ENCODE peak calls at places on chromosomes 13 and 19, in eight cellular contexts. B, F, H, G, Z, S, N and X are unnamed samples.

GRCh38 chr19:49212302-49212701 is 54.7 kb downstream of the TRPM4 start:
- DNase-seq in B (peak), Z (peak), S (no peak), H (no peak), N (no peak), F (no peak), G (no peak), X (peak)

GRCh38 chr19:14632286-14632685 is 42.4 kb downstream of the ADGRE3 start:
- DNase-seq in B (peak), G (no peak), H (peak), F (peak), Z (peak), N (peak), S (no peak), X (peak)

GRCh38 chr19:53103903-53104203 is 631 bp upstream of the ZNF160 start:
- DNase-seq in H (no peak), S (no peak), G (no peak), N (no peak), Z (no peak), F (peak), B (no peak), X (no peak)

GRCh38 chr19:36488816-36489138 is 584 bp downstream of the ZNF566 start:
- DNase-seq in S (no peak), B (no peak), Z (peak), N (no peak), G (no peak), H (no peak), F (no peak), X (peak)

GRCh38 chr13:57739089-57739488 is 107.5 kb downstream of the PCDH17 start:
- DNase-seq in B (no peak), G (no peak), F (no peak), Z (peak), N (no peak), S (no peak), H (no peak), X (no peak)

GRCh38 chr13:49615844-49616687 is 12.2 kb upstream of the ARL11 start:
- DNase-seq in Z (no peak), H (no peak), N (no peak), F (no peak), S (no peak), G (no peak), B (no peak), X (no peak)

GRCh38 chr13:30889196-30889690 is 16.8 kb upstream of the MEDAG start:
- DNase-seq in S (no peak), N (no peak), F (no peak), Z (no peak), G (no peak), B (no peak), H (no peak), X (no peak)

GRCh38 chr13:50400035-50400726 is 384.9 kb downstream of the KCNRG start:
- DNase-seq in F (no peak), B (no peak), N (no peak), H (no peak), S (no peak), G (no peak), Z (no peak), X (peak)

GRCh38 chr13:24627090-24627714 is 53.0 kb upstream of the ATP12A start:
- DNase-seq in N (peak), Z (no peak), G (no peak), F (no peak), B (no peak), H (no peak), S (no peak), X (no peak)

GRCh38 chr19:13037161-13037560 is 41.9 kb downstream of the NFIX start:
- DNase-seq in Z (peak), G (no peak), F (peak), S (no peak), B (peak), H (no peak), N (no peak), X (no peak)

GRCh38 chr13:47184311-47184710 is 287.5 kb upstream of the HTR2A start:
- DNase-seq in N (no peak), B (no peak), H (no peak), G (no peak), S (no peak), F (no peak), Z (no peak), X (no peak)

GRCh38 chr13:114229486-114229885 is 5.2 kb upstream of the CDC16 start:
- DNase-seq in H (no peak), Z (no peak), G (no peak), N (no peak), S (peak), B (no peak), F (no peak), X (no peak)

GRCh38 chr19:29211562-29212416 is 1.2 kb downstream of the UQCRFS1 start:
- DNase-seq in H (peak), S (no peak), G (no peak), F (no peak), Z (peak), N (peak), B (no peak), X (no peak)

GRCh38 chr13:27172495-27172842 is 858 bp upstream of the USP12 start:
- DNase-seq in G (no peak), Z (no peak), H (peak), S (no peak), B (no peak), N (peak), F (peak), X (no peak)

GRCh38 chr13:53343345-53343744 is 314.7 kb downstream of the OLFM4 start:
- DNase-seq in B (no peak), S (no peak), F (no peak), G (no peak), N (no peak), Z (no peak), H (no peak), X (no peak)

GRCh38 chr13:24033527-24034302 is 126.8 kb upstream of the SPATA13 start:
- DNase-seq in Z (peak), B (no peak), S (peak), H (no peak), N (no peak), G (no peak), F (peak), X (no peak)

GRCh38 chr19:39145180-39145953 is 19.8 kb downstream of the PAK4 start:
- DNase-seq in S (no peak), B (no peak), N (peak), F (no peak), H (no peak), G (no peak), Z (no peak), X (no peak)

GRCh38 chr13:110173247-110173818 is 133.6 kb downstream of the COL4A1 start:
- DNase-seq in H (no peak), F (peak), S (no peak), B (peak), Z (peak), G (no peak), N (no peak), X (no peak)

GRCh38 chr19:45376045-45376724 is 5.8 kb upstream of the ERCC2 start:
- DNase-seq in S (peak), N (no peak), H (no peak), B (peak), F (peak), G (no peak), Z (peak), X (no peak)

GRCh38 chr19:54178581-54179261 is 5.8 kb upstream of the TMC4 start:
- DNase-seq in Z (no peak), G (no peak), B (no peak), H (peak), N (peak), S (no peak), F (no peak), X (peak)

GRCh38 chr19:7200739-7201138 is 93.5 kb downstream of the INSR start:
- DNase-seq in N (no peak), H (no peak), G (no peak), Z (no peak), B (no peak), S (no peak), F (no peak), X (no peak)

GRCh38 chr13:32426981-32427851 is 714 bp downstream of the N4BP2L1 start:
- DNase-seq in S (no peak), B (no peak), Z (peak), H (peak), N (peak), F (no peak), G (peak), X (peak)

GRCh38 chr13:41137241-41137640 is 4.6 kb upstream of the KBTBD6 start:
- DNase-seq in G (no peak), F (no peak), S (no peak), B (peak), H (no peak), N (no peak), Z (no peak), X (no peak)

GRCh38 chr19:35904312-35905068 is 2.2 kb downstream of the HCST start:
- DNase-seq in G (no peak), H (no peak), B (no peak), N (no peak), F (no peak), S (no peak), Z (no peak), X (no peak)

GRCh38 chr13:74555291-74556001 is 421.2 kb upstream of the KLF12 start:
- DNase-seq in B (no peak), F (no peak), S (no peak), Z (no peak), G (no peak), H (no peak), N (no peak), X (peak)

GRCh38 chr13:74550039-74550438 is 415.8 kb upstream of the KLF12 start:
- DNase-seq in Z (peak), S (no peak), F (no peak), G (no peak), B (peak), N (no peak), H (no peak), X (no peak)

GRCh38 chr13:74557870-74558269 is 423.7 kb upstream of the KLF12 start:
- DNase-seq in G (no peak), Z (no peak), F (no peak), N (peak), S (no peak), H (no peak), B (no peak), X (no peak)

GRCh38 chr13:74556002-74556551 is 421.9 kb upstream of the KLF12 start:
- DNase-seq in S (no peak), N (no peak), B (no peak), F (no peak), G (no peak), H (no peak), Z (no peak), X (peak)

DNA sequence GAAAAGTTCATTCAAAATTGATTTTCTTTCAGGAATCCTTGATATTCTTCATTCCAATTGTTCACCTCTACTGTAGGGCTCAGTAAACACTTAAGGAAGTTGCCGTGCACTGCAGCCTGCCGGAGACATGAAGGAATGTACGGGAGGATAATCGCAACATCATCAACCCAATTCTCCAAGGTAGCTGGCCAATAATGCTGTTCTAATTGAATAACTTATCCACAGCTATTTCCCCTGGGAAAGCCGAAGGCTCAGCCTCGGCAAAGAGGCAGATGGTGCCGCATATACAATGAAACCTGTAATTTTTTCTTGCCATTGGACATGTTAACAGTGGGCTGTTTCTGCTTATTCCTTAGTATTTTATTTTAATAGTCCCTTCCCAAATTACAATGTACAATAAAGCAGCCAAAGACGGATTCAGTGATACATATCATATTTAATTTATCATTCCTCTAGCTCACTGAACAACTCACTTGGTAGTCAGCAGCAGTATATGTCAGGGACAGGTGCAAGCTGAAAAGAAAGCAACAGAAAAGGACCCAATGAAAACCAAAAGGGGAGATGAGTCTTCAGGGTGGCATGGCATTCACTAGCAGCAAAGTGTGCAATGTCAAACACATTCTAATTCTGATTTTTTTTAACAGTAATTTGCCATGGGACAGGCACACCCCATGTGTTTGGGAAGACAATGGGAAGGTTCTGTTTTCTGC is 420.5 kb upstream of the KLF12 start:
- DNase-seq in S (no peak), F (no peak), Z (no peak), N (no peak), H (no peak), G (no peak), B (no peak), X (peak)
- TF ChIP-seq CTCF in S (no peak), F (no peak), Z (no peak), N (no peak), H (no peak), G (no peak), B (no peak), X (peak)

DNA sequence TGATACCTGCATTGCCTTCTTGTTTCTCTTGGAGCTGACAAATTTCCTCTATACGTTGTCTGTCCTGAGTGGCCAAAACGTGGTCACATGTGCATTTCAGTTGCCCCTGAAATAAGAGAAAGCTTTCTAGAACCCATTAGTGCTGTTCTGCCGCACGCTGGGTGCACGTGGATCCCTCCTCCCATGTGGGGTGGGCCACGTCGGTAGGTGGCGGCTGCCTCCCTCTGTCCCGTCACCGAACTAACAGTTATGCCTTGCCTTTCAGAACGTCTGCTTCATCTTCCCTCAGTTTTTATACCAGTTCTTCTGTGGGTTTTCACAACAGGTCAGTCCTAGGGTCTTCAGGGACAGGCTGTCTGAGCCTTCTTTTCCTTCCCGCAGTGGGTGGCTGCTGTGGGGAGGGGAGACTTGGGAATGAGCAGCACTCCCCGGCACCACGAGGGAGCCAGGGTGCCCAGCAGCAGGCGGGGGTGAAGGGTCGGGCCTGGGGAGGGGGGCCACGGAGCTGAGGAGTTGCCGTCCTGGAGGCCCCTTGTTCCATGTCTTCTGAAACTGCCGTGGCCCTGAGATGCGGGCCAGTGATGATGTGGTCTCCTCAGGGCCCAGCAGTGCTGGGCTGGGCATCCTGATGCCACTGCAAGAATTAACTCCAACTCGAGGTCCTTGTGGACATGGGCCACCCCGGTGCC is 109.7 kb upstream of the MCF2L start:
- DNase-seq in N (no peak), H (no peak), G (peak), S (no peak), Z (no peak), B (no peak), F (no peak), X (no peak)
- TF ChIP-seq CTCF in N (no peak), H (no peak), G (no peak), S (no peak), Z (no peak), B (no peak), F (no peak), X (no peak)

DNA sequence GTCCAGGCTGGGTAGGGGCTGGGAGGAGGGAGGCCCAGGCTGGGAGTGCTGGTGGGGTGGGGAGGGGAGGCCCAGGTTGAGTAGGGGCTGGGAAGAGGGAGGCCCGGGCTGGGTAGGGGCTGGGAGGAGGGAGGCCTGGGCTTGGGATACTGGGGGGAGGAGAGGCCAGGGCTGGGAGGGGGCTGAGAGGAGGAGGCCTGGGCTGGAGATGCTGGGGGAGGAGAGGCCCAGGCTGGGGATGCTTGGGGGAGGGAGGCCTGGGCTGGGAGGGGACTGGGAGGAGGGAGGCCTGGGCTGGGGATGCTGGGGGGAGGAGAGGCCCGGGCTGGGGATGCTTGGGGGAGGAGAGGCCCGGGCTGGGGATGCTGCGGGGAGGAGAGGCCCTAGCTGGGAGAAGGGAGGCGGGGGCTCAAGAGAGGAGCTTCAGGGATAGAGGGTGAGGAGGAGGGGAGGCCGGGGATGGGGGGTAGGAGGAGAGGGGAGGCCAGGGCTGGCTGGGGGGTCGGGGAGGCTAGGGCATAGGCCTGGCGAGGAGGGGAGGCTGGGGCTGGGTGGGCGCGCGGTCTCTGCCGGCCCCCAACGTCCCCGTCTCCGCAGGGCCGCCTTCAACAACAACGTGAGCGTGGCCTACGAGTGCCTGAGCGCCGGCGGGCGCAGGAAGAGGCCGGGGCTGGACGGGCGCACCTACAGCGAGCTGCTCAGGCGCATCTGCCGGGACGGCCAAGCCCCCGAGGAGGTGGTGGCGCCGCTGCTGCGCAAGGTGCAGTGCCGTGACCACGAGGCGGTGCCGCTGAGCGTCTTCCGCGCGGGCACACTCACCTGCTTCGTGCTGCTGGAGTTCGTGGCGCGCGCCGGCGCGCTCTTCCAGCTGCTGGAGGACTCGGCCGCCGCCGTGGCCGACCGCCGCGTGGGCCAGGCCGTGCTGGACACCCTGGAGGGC is 11.3 kb downstream of the TPGS1 start:
- DNase-seq in N (peak), Z (no peak), H (peak), G (no peak), S (no peak), F (no peak), B (no peak), X (no peak)
- TF ChIP-seq CTCF in N (no peak), Z (no peak), H (no peak), G (no peak), S (no peak), F (no peak), B (peak), X (no peak)

GRCh38 chr13:37476874-37477273 is 121.7 kb downstream of the POSTN start:
- DNase-seq in B (peak), S (no peak), H (no peak), N (no peak), F (peak), G (no peak), Z (peak), X (no peak)

GRCh38 chr13:37475966-37476365 is 122.6 kb downstream of the POSTN start:
- DNase-seq in S (no peak), Z (peak), N (no peak), B (peak), H (no peak), F (peak), G (no peak), X (no peak)

GRCh38 chr13:37475151-37475550 is 123.4 kb downstream of the POSTN start:
- DNase-seq in S (no peak), B (no peak), N (no peak), F (no peak), G (no peak), Z (no peak), H (no peak), X (no peak)

DNA sequence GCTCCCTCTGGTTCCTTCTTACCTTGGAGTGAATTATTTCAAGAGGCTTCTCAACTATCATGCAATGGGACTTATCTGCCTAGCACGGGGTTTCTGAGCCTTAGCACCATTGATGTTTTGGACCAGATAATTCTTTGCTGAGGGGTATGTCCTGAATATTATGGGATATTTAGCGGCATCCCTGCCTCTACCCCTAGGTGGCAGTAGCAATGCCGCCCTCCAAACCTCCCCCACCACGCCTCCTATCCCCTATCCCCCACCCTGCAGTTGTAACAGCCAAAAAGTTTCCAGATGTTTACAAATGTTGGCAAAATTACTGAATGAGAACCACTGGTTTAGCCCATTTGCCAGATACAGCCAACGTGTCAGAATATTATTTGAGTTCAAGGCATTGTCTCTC is 125.5 kb downstream of the POSTN start:
- DNase-seq in Z (no peak), S (no peak), B (no peak), N (no peak), H (no peak), G (no peak), F (no peak), X (no peak)
- TF ChIP-seq CTCF in Z (peak), S (no peak), B (no peak), N (no peak), H (no peak), G (no peak), F (peak), X (peak)